ENCODE peak calls at places on chromosomes 1 and 21, in seven cellular contexts. G is psoas muscle; I is SK-N-SH; Q is fibroblast of lung; X is CD4-positive, alpha-beta memory T cell; N is body of pancreas; W is pancreas. B is an unnamed sample. For H3K36me3, the result is how much of the 10 kb centered on the place peaks cover.

GRCh38 chr1:183227963-183228649 is 42.0 kb downstream of the LAMC2 start:
- DNase-seq in G (peak), I (peak), Q (peak), X (no peak), N (peak), W (no peak), B (no peak)

GRCh38 chr1:10431065-10431730 is 965 bp downstream of the CENPS start:
- DNase-seq in G (no peak), I (no peak), Q (no peak), X (no peak), N (peak), W (no peak), B (no peak)

GRCh38 chr1:84715620-84716019 is 25.4 kb upstream of the SSX2IP start:
- DNase-seq in G (no peak), I (no peak), Q (no peak), X (no peak), N (no peak), W (no peak), B (no peak)

GRCh38 chr1:51410568-51411460 is 80.5 kb upstream of the TTC39A start:
- DNase-seq in G (no peak), I (no peak), Q (no peak), X (no peak), N (no peak), W (no peak), B (no peak)

GRCh38 chr1:164712131-164713031 is 153.4 kb downstream of the PBX1 start:
- DNase-seq in G (no peak), I (peak), Q (peak), X (no peak), N (peak), W (peak), B (no peak)

GRCh38 chr1:182684128-182684828 is at the start of gene RGS8:
- DNase-seq in G (no peak), I (peak), Q (no peak), X (no peak), N (no peak), W (no peak), B (no peak)

GRCh38 chr21:38088916-38089762 is 167.7 kb upstream of the KCNJ15 start:
- DNase-seq in G (no peak), I (no peak), Q (no peak), X (no peak), N (no peak), W (no peak), B (no peak)

GRCh38 chr1:75712306-75712705 is 12.2 kb upstream of the ACADM start:
- DNase-seq in G (no peak), I (no peak), Q (peak), X (no peak), N (no peak), W (no peak), B (no peak)

GRCh38 chr1:37795340-37796110 is 1.9 kb downstream of the MANEAL start:
- DNase-seq in G (peak), I (peak), Q (peak), X (peak), N (peak), W (peak), B (peak)

GRCh38 chr1:170967042-170967910 is 31.9 kb downstream of the MROH9 start:
- DNase-seq in G (no peak), I (peak), Q (peak), X (peak), N (peak), W (no peak), B (peak)

GRCh38 chr1:117128323-117129079 is 7.0 kb upstream of the TRIM45 start:
- DNase-seq in G (no peak), I (peak), Q (peak), X (peak), N (no peak), W (no peak), B (no peak)

GRCh38 chr1:184691719-184692324 is 62.8 kb downstream of the EDEM3 start:
- DNase-seq in G (no peak), I (peak), Q (peak), X (no peak), N (peak), W (no peak), B (peak)

GRCh38 chr1:85467929-85468540 is 3.1 kb upstream of the DDAH1 start:
- DNase-seq in G (no peak), I (no peak), Q (no peak), X (no peak), N (no peak), W (no peak), B (no peak)

GRCh38 chr1:3462356-3463012 is 8.0 kb downstream of the ARHGEF16 start:
- DNase-seq in G (peak), I (no peak), Q (no peak), X (no peak), N (no peak), W (no peak), B (no peak)

GRCh38 chr1:8047686-8048522 is 21.8 kb upstream of the ERRFI1 start:
- DNase-seq in G (no peak), I (peak), Q (peak), X (no peak), N (no peak), W (no peak), B (no peak)

GRCh38 chr1:181551249-181551648 is 67.9 kb downstream of the CACNA1E start:
- DNase-seq in G (no peak), I (no peak), Q (peak), X (no peak), N (no peak), W (no peak), B (no peak)

GRCh38 chr1:16199157-16199501 is 13.3 kb downstream of the ARHGEF19 start:
- DNase-seq in G (no peak), I (no peak), Q (no peak), X (no peak), N (no peak), W (no peak), B (no peak)

GRCh38 chr1:221234821-221235220 is 355.6 kb downstream of the HLX start:
- DNase-seq in G (no peak), I (no peak), Q (peak), X (no peak), N (no peak), W (no peak), B (no peak)

GRCh38 chr21:44529503-44530125 is 10.4 kb downstream of the KRTAP10-1 start:
- DNase-seq in G (no peak), I (no peak), Q (no peak), X (no peak), N (no peak), W (no peak), B (no peak)

GRCh38 chr1:119419109-119419508 is 4.2 kb downstream of the HSD3B2 start:
- DNase-seq in G (no peak), I (no peak), Q (no peak), X (no peak), N (no peak), W (no peak), B (no peak)

GRCh38 chr1:231194843-231195516 is 33.1 kb downstream of the TRIM67 start:
- DNase-seq in G (no peak), I (no peak), Q (no peak), X (no peak), N (no peak), W (no peak), B (no peak)

GRCh38 chr21:32828908-32829307 is 57.4 kb upstream of the PAXBP1 start:
- DNase-seq in G (no peak), I (no peak), Q (no peak), X (no peak), N (no peak), W (no peak), B (no peak)

GRCh38 chr21:32826317-32827167 is 55.0 kb upstream of the PAXBP1 start:
- DNase-seq in G (no peak), I (peak), Q (peak), X (peak), N (peak), W (no peak), B (peak)

GRCh38 chr21:32834825-32835224 is 63.3 kb upstream of the PAXBP1 start:
- DNase-seq in G (no peak), I (no peak), Q (no peak), X (no peak), N (no peak), W (no peak), B (no peak)

GRCh38 chr21:32824950-32825349 is 53.4 kb upstream of the PAXBP1 start:
- DNase-seq in G (no peak), I (no peak), Q (no peak), X (no peak), N (no peak), W (no peak), B (no peak)

GRCh38 chr21:32829504-32829903 is 57.9 kb upstream of the PAXBP1 start:
- DNase-seq in G (no peak), I (no peak), Q (no peak), X (no peak), N (no peak), W (no peak), B (no peak)
- H3K36me3 ChIP-seq in G (under half), I (under half), Q (under half), X (under half), N (under half), W (under half), B (under half)

GRCh38 chr1:19133360-19133759 is 76.7 kb downstream of the UBR4 start:
- DNase-seq in G (no peak), I (no peak), Q (no peak), X (no peak), N (no peak), W (no peak), B (no peak)
- H3K36me3 ChIP-seq in G (half or more), I (half or more), Q (under half), X (half or more), N (under half), W (under half), B (under half)

DNA sequence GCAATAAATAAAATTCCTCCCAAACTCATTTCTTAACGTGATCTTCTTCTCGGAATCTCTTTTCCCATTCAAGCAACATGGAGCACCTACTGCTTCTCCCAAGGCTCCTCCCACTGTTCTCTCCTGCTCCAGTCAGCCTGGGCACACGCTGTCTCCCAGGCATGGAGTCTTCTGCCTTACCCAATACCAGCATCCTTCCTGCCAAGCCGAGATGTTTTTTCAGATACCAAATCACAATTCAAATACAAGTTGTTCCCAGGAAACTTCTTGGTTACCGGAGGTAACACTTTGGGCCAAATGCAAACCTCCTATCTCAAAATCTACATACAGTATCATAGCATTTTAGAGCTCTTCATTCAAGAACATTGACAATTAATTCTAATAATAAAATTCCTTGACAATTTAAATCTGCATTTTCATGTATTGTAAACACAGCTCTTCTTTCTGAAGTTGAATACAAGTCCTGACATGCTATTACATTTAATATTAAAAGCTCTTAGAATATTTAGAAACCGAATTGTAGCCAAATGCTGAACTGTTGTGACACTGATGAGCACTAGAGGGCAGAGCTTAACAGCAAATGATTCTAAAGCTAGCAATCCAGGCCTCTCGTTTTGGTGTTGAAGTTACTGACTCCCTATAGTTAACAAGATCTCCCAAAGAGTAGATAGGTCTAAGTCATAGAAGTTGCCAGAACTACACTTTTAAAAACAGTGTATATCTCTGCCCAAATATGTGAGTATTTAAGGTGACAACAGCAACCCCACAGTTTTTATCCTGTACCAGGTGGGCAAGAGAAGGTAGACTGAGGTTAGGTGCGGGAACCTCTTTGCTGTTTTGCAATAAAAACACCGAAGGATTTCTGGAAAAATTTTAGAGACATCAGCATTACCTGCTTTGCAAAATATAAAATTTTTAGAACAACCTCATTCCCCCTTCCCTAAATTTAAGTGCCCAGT is 52.3 kb downstream of the BCAR3 start:
- DNase-seq in G (no peak), I (peak), Q (peak), X (peak), N (peak), W (no peak), B (peak)
- H3K36me3 ChIP-seq in G (under half), I (under half), Q (under half), X (under half), N (under half), W (under half), B (under half)

GRCh38 chr1:169572184-169572583 is 14.1 kb downstream of the F5 start:
- DNase-seq in G (no peak), I (no peak), Q (no peak), X (no peak), N (no peak), W (no peak), B (peak)
- H3K36me3 ChIP-seq in G (under half), I (under half), Q (under half), X (under half), N (under half), W (under half), B (under half)

DNA sequence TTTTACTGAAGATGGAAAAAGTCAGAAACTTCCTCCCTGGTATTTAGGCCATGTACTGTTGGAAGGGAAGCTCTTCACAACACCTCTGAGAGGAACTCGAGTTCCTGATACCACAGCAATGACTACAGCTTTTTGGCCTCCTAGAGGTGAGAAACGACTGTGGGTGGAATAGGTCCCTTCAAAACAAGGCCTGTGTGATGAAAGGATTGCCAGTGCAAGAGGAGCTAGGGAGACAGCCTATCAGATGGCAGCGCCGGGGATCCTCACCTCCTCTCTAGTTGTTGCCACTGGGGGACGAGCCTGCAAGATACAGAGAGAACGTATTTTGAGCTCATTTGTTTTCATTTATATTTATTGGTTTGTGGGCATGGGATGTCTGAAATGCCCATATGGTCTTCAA is 187.8 kb upstream of the KCND3 start:
- DNase-seq in G (no peak), I (no peak), Q (no peak), X (no peak), N (no peak), W (no peak), B (no peak)
- H3K36me3 ChIP-seq in G (under half), I (under half), Q (under half), X (under half), N (under half), W (under half), B (under half)

GRCh38 chr21:46646541-46647154 is 11.2 kb downstream of the PRMT2 start:
- DNase-seq in G (no peak), I (no peak), Q (no peak), X (no peak), N (no peak), W (no peak), B (no peak)
- H3K36me3 ChIP-seq in G (half or more), I (half or more), Q (under half), X (half or more), N (under half), W (under half), B (under half)

GRCh38 chr1:100377590-100378361 is 25.5 kb downstream of the CDC14A start:
- DNase-seq in G (no peak), I (no peak), Q (no peak), X (no peak), N (no peak), W (no peak), B (no peak)

GRCh38 chr1:100383743-100384405 is 31.6 kb downstream of the CDC14A start:
- DNase-seq in G (no peak), I (no peak), Q (no peak), X (no peak), N (no peak), W (no peak), B (no peak)

GRCh38 chr1:100382657-100383056 is 30.4 kb downstream of the CDC14A start:
- DNase-seq in G (no peak), I (no peak), Q (no peak), X (no peak), N (no peak), W (no peak), B (no peak)

GRCh38 chr1:100378956-100379355 is 26.6 kb downstream of the CDC14A start:
- DNase-seq in G (no peak), I (no peak), Q (no peak), X (no peak), N (no peak), W (no peak), B (no peak)

DNA sequence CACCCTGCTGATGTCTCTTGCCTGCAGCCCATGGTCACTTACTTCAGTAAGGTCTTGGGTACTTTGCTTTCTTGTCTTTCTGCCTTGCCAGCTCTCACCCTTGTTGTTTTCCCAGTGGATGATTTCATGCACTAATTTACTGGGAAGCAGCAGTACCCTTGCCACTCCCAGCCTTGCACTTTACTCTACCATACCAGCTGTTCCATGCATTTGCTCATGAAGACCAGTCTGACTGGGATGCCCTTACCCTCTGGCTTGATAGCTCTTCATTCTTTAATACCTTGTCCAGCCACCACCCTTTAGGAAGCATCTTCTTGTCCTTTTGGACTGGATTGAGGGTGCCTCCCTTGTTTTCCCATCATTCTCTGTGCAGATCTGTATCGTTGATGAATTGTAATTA is 28.3 kb downstream of the CDC14A start:
- DNase-seq in G (no peak), I (no peak), Q (no peak), X (no peak), N (no peak), W (no peak), B (no peak)
- H3K36me3 ChIP-seq in G (under half), I (under half), Q (under half), X (under half), N (under half), W (under half), B (under half)

GRCh38 chr1:223763881-223764280 is 51.5 kb downstream of the CAPN2 start:
- DNase-seq in G (no peak), I (no peak), Q (no peak), X (no peak), N (no peak), W (no peak), B (no peak)
- H3K36me3 ChIP-seq in G (half or more), I (half or more), Q (under half), X (half or more), N (under half), W (under half), B (under half)